ENCODE peak calls at places on chromosomes 2 and 18, in seven cellular contexts. T, J, Y, M, Z, W and R are unnamed samples.

GRCh38 chr18:62486290-62486964 is 36.4 kb upstream of the ZCCHC2 start:
- DNase-seq in T (no peak), J (no peak), Y (no peak), M (peak; percentile 61), Z (no peak), W (no peak), R (no peak)

GRCh38 chr18:45026162-45026561 is 345.5 kb downstream of the SETBP1 start:
- DNase-seq in T (no peak), J (no peak), Y (no peak), M (no peak), Z (no peak), W (no peak), R (no peak)

GRCh38 chr2:171347591-171348032 is 86.2 kb downstream of the METTL8 start:
- DNase-seq in T (no peak), J (no peak), Y (no peak), M (peak; percentile 22), Z (no peak), W (no peak), R (no peak)

GRCh38 chr2:119809329-119810038 is 49.8 kb downstream of the PTPN4 start:
- DNase-seq in T (no peak), J (no peak), Y (no peak), M (no peak), Z (no peak), W (no peak), R (no peak)

GRCh38 chr2:173126819-173127218 is 51.2 kb downstream of the MAP3K20 start:
- DNase-seq in T (no peak), J (no peak), Y (no peak), M (no peak), Z (no peak), W (no peak), R (no peak)

GRCh38 chr2:217959723-217960122 is 43.1 kb downstream of the TNS1 start:
- DNase-seq in T (no peak), J (no peak), Y (no peak), M (no peak), Z (no peak), W (no peak), R (no peak)

GRCh38 chr2:37985333-37985732 is 60.2 kb downstream of the RMDN2 start:
- DNase-seq in T (no peak), J (no peak), Y (no peak), M (no peak), Z (no peak), W (no peak), R (no peak)

GRCh38 chr18:2881490-2882195 is 34.8 kb downstream of the EMILIN2 start:
- DNase-seq in T (no peak), J (no peak), Y (no peak), M (no peak), Z (no peak), W (peak; percentile 31), R (no peak)

GRCh38 chr2:139946690-139947089 is 1166.5 kb upstream of the NXPH2 start:
- DNase-seq in T (no peak), J (no peak), Y (no peak), M (no peak), Z (no peak), W (no peak), R (no peak)

GRCh38 chr18:3221496-3221895 is 1.7 kb upstream of the MYOM1 start:
- DNase-seq in T (no peak), J (no peak), Y (no peak), M (no peak), Z (no peak), W (no peak), R (no peak)

GRCh38 chr2:113138428-113139322 is 11.3 kb downstream of the IL1RN start:
- DNase-seq in T (no peak), J (no peak), Y (peak; percentile 84), M (peak; percentile 59), Z (peak; percentile 58), W (peak; percentile 35), R (peak; percentile 39)

GRCh38 chr2:158782126-158782525 is 13.0 kb upstream of the DAPL1 start:
- DNase-seq in T (no peak), J (no peak), Y (no peak), M (no peak), Z (no peak), W (no peak), R (no peak)

GRCh38 chr2:8416836-8417832 is 264.7 kb upstream of the ID2 start:
- DNase-seq in T (no peak), J (no peak), Y (no peak), M (no peak), Z (no peak), W (no peak), R (no peak)